ENCODE peak calls at places on chromosomes 12 and 14, in eight cellular contexts. M is SK-N-SH, R is endothelial cell of umbilical vein, F is stomach, E is esophagus muscularis mucosa, S is Panc1, Q is HL-60, W is GM23338. D is an unnamed sample.

GRCh38 chr14:58805605-58806358 is 168.0 kb downstream of the DACT1 start:
- DNase-seq in M (no peak), R (peak), F (no peak), E (no peak), S (no peak), Q (no peak), W (no peak), D (no peak)

GRCh38 chr12:57225680-57226190 is 3.8 kb upstream of the SHMT2 start:
- DNase-seq in M (no peak), R (no peak), F (no peak), E (no peak), S (no peak), Q (no peak), W (no peak), D (no peak)

GRCh38 chr14:102215071-102215470 is 75.4 kb downstream of the WDR20 start:
- DNase-seq in M (no peak), R (no peak), F (no peak), E (no peak), S (no peak), Q (no peak), W (no peak), D (no peak)

GRCh38 chr14:61475316-61475715 is 153.9 kb downstream of the PRKCH start:
- DNase-seq in M (no peak), R (peak), F (no peak), E (no peak), S (no peak), Q (peak), W (peak), D (no peak)

GRCh38 chr14:50383618-50384225 is 13.0 kb downstream of the CDKL1 start:
- DNase-seq in M (no peak), R (no peak), F (no peak), E (no peak), S (no peak), Q (no peak), W (no peak), D (no peak)

GRCh38 chr14:20857630-20858261 is 33.4 kb upstream of the RNASE3 start:
- DNase-seq in M (peak), R (peak), F (peak), E (peak), S (no peak), Q (peak), W (peak), D (peak)

GRCh38 chr12:119036878-119037493 is 55.6 kb downstream of the SRRM4 start:
- DNase-seq in M (peak), R (no peak), F (peak), E (no peak), S (peak), Q (no peak), W (peak), D (no peak)

GRCh38 chr12:121253638-121254335 is 42.7 kb downstream of the CAMKK2 start:
- DNase-seq in M (no peak), R (no peak), F (no peak), E (no peak), S (no peak), Q (no peak), W (no peak), D (no peak)

GRCh38 chr12:49580572-49581535 is 12.9 kb upstream of the MCRS1 start:
- DNase-seq in M (peak), R (peak), F (peak), E (no peak), S (peak), Q (no peak), W (peak), D (no peak)

GRCh38 chr12:116319851-116320621 is 42.5 kb upstream of the MED13L start:
- DNase-seq in M (peak), R (peak), F (no peak), E (peak), S (no peak), Q (no peak), W (no peak), D (no peak)

GRCh38 chr12:91952916-91953315 is 192.7 kb downstream of the BTG1 start:
- DNase-seq in M (no peak), R (no peak), F (no peak), E (no peak), S (no peak), Q (no peak), W (no peak), D (no peak)

GRCh38 chr14:69606258-69606657 is 5.1 kb upstream of the SUSD6 start:
- DNase-seq in M (no peak), R (no peak), F (no peak), E (no peak), S (no peak), Q (no peak), W (no peak), D (no peak)

GRCh38 chr12:188910-189621 is 24.9 kb downstream of the SLC6A12 start:
- DNase-seq in M (peak), R (peak), F (peak), E (no peak), S (no peak), Q (peak), W (peak), D (peak)

GRCh38 chr12:108701779-108702435 is 29.4 kb downstream of the CORO1C start:
- DNase-seq in M (no peak), R (peak), F (no peak), E (peak), S (no peak), Q (no peak), W (no peak), D (no peak)

GRCh38 chr12:5124401-5124800 is 80.7 kb downstream of the KCNA5 start:
- DNase-seq in M (no peak), R (no peak), F (no peak), E (no peak), S (no peak), Q (no peak), W (no peak), D (no peak)

GRCh38 chr12:108826115-108826806 is 31.1 kb downstream of the SSH1 start:
- DNase-seq in M (peak), R (peak), F (no peak), E (no peak), S (no peak), Q (no peak), W (no peak), D (peak)

GRCh38 chr14:64965356-64966000 is 6.7 kb downstream of the RAB15 start:
- DNase-seq in M (no peak), R (peak), F (no peak), E (no peak), S (no peak), Q (no peak), W (no peak), D (no peak)

GRCh38 chr14:62645649-62646048 is 399.6 kb downstream of the KCNH5 start:
- DNase-seq in M (no peak), R (no peak), F (no peak), E (no peak), S (no peak), Q (no peak), W (no peak), D (no peak)

GRCh38 chr14:90569606-90570462 is 173.0 kb downstream of the CALM1 start:
- DNase-seq in M (no peak), R (no peak), F (no peak), E (no peak), S (no peak), Q (no peak), W (no peak), D (peak)

GRCh38 chr14:100122481-100123215 is 36.8 kb downstream of the DEGS2 start:
- DNase-seq in M (no peak), R (no peak), F (no peak), E (no peak), S (no peak), Q (peak), W (no peak), D (no peak)
- TF ChIP-seq CTCF in M (no peak), R (no peak), F (no peak), E (no peak), S (no peak), Q (no peak), W (no peak), D (no peak)

GRCh38 chr12:78914859-78915331 is 50.3 kb downstream of the SYT1 start:
- DNase-seq in M (no peak), R (no peak), F (no peak), E (no peak), S (no peak), Q (no peak), W (peak), D (no peak)
- TF ChIP-seq POLR2AphosphoS5 in M (no peak), R (no peak), F (no peak), E (no peak), S (no peak), Q (no peak), W (no peak), D (no peak)

GRCh38 chr14:51979399-51979709 is 10.0 kb upstream of the RTRAF start:
- DNase-seq in M (no peak), R (no peak), F (no peak), E (no peak), S (no peak), Q (no peak), W (no peak), D (no peak)
- TF ChIP-seq CTCF in M (no peak), R (no peak), F (no peak), E (no peak), S (peak), Q (no peak), W (no peak), D (peak)

GRCh38 chr12:1593232-1594044 is 943 bp downstream of the FBXL14 start:
- DNase-seq in M (peak), R (peak), F (peak), E (no peak), S (no peak), Q (no peak), W (peak), D (peak)
- TF ChIP-seq POLR2AphosphoS5 in M (no peak), R (peak), F (no peak), E (no peak), S (no peak), Q (no peak), W (no peak), D (peak)

GRCh38 chr14:44963775-44964380 is 1.9 kb downstream of the TOGARAM1 start:
- DNase-seq in M (peak), R (peak), F (no peak), E (no peak), S (no peak), Q (no peak), W (peak), D (no peak)
- TF ChIP-seq CTCF in M (no peak), R (no peak), F (no peak), E (no peak), S (no peak), Q (no peak), W (no peak), D (no peak)

D was measured in spleen.